ENCODE peak calls at places on chromosomes 11 and 22, in six cellular contexts. One of them, this sample, is unnamed.

GRCh38 chr11:65899356-65900124 is 648 bp downstream of the FOSL1 start:
- DNase-seq in activated T-cell treated with anti-CD3 and anti-CD28 coated beads, Interleukin-2, amount 50 U/mL, for 1 hour: peak; percentile 69
- DNase-seq in mucosa of gallbladder: no peak
- DNase-seq in non-pigmented ciliary epithelial cell: no peak
- DNase-seq in GM20000: peak; percentile 74
- DNase-seq in memory B cell: no peak
- DNase-seq in this sample: no peak

GRCh38 chr22:39526736-39527171 is 5.8 kb downstream of the RPS19BP1 start:
- DNase-seq in activated T-cell treated with anti-CD3 and anti-CD28 coated beads, Interleukin-2, amount 50 U/mL, for 1 hour: no peak
- DNase-seq in mucosa of gallbladder: no peak
- DNase-seq in non-pigmented ciliary epithelial cell: no peak
- DNase-seq in GM20000: no peak
- DNase-seq in memory B cell: no peak
- DNase-seq in this sample: peak; percentile 53

GRCh38 chr22:31289335-31289734 is 3.0 kb downstream of the PIK3IP1 start:
- DNase-seq in activated T-cell treated with anti-CD3 and anti-CD28 coated beads, Interleukin-2, amount 50 U/mL, for 1 hour: no peak
- DNase-seq in mucosa of gallbladder: no peak
- DNase-seq in non-pigmented ciliary epithelial cell: no peak
- DNase-seq in GM20000: no peak
- DNase-seq in memory B cell: no peak
- DNase-seq in this sample: no peak

GRCh38 chr11:126318642-126319373 is 14.9 kb downstream of the DCPS start:
- DNase-seq in activated T-cell treated with anti-CD3 and anti-CD28 coated beads, Interleukin-2, amount 50 U/mL, for 1 hour: no peak
- DNase-seq in mucosa of gallbladder: peak; percentile 44
- DNase-seq in non-pigmented ciliary epithelial cell: peak; percentile 94
- DNase-seq in GM20000: peak; percentile 66
- DNase-seq in memory B cell: no peak
- DNase-seq in this sample: peak; percentile 95

GRCh38 chr11:115548878-115549528 is 44.8 kb upstream of the CADM1 start:
- DNase-seq in activated T-cell treated with anti-CD3 and anti-CD28 coated beads, Interleukin-2, amount 50 U/mL, for 1 hour: no peak
- DNase-seq in mucosa of gallbladder: peak; percentile 75
- DNase-seq in non-pigmented ciliary epithelial cell: no peak
- DNase-seq in GM20000: no peak
- DNase-seq in memory B cell: no peak
- DNase-seq in this sample: no peak

GRCh38 chr22:29096736-29097669 is 24.2 kb downstream of the KREMEN1 start:
- DNase-seq in activated T-cell treated with anti-CD3 and anti-CD28 coated beads, Interleukin-2, amount 50 U/mL, for 1 hour: no peak
- DNase-seq in mucosa of gallbladder: no peak
- DNase-seq in non-pigmented ciliary epithelial cell: no peak
- DNase-seq in GM20000: no peak
- DNase-seq in memory B cell: no peak
- DNase-seq in this sample: no peak

GRCh38 chr11:124935548-124936514 is at the start of gene HEPACAM:
- DNase-seq in activated T-cell treated with anti-CD3 and anti-CD28 coated beads, Interleukin-2, amount 50 U/mL, for 1 hour: no peak
- DNase-seq in mucosa of gallbladder: no peak
- DNase-seq in non-pigmented ciliary epithelial cell: no peak
- DNase-seq in GM20000: no peak
- DNase-seq in memory B cell: no peak
- DNase-seq in this sample: no peak

GRCh38 chr11:124233376-124233775 is 7.5 kb upstream of the OR8G1 start:
- DNase-seq in activated T-cell treated with anti-CD3 and anti-CD28 coated beads, Interleukin-2, amount 50 U/mL, for 1 hour: no peak
- DNase-seq in mucosa of gallbladder: no peak
- DNase-seq in non-pigmented ciliary epithelial cell: no peak
- DNase-seq in GM20000: no peak
- DNase-seq in memory B cell: no peak
- DNase-seq in this sample: no peak

GRCh38 chr11:128434411-128434810 is 152.9 kb downstream of the ETS1 start:
- DNase-seq in activated T-cell treated with anti-CD3 and anti-CD28 coated beads, Interleukin-2, amount 50 U/mL, for 1 hour: no peak
- DNase-seq in mucosa of gallbladder: no peak
- DNase-seq in non-pigmented ciliary epithelial cell: no peak
- DNase-seq in GM20000: no peak
- DNase-seq in memory B cell: no peak
- DNase-seq in this sample: no peak

GRCh38 chr11:62574363-62575057 is 819 bp upstream of the EEF1G start:
- DNase-seq in activated T-cell treated with anti-CD3 and anti-CD28 coated beads, Interleukin-2, amount 50 U/mL, for 1 hour: no peak
- DNase-seq in mucosa of gallbladder: no peak
- DNase-seq in non-pigmented ciliary epithelial cell: no peak
- DNase-seq in GM20000: no peak
- DNase-seq in memory B cell: no peak
- DNase-seq in this sample: no peak

GRCh38 chr11:57410287-57410686 is 16.6 kb downstream of the SLC43A3 start:
- DNase-seq in activated T-cell treated with anti-CD3 and anti-CD28 coated beads, Interleukin-2, amount 50 U/mL, for 1 hour: no peak
- DNase-seq in mucosa of gallbladder: no peak
- DNase-seq in non-pigmented ciliary epithelial cell: peak; percentile 70
- DNase-seq in GM20000: no peak
- DNase-seq in memory B cell: no peak
- DNase-seq in this sample: no peak

GRCh38 chr11:114350022-114350421 is 50.3 kb downstream of the C11orf71 start:
- DNase-seq in activated T-cell treated with anti-CD3 and anti-CD28 coated beads, Interleukin-2, amount 50 U/mL, for 1 hour: no peak
- DNase-seq in mucosa of gallbladder: no peak
- DNase-seq in non-pigmented ciliary epithelial cell: no peak
- DNase-seq in GM20000: no peak
- DNase-seq in memory B cell: no peak
- DNase-seq in this sample: no peak

GRCh38 chr11:61153593-61154090 is 7.6 kb downstream of the VPS37C start:
- DNase-seq in activated T-cell treated with anti-CD3 and anti-CD28 coated beads, Interleukin-2, amount 50 U/mL, for 1 hour: no peak
- DNase-seq in mucosa of gallbladder: no peak
- DNase-seq in non-pigmented ciliary epithelial cell: no peak
- DNase-seq in GM20000: no peak
- DNase-seq in memory B cell: no peak
- DNase-seq in this sample: no peak

GRCh38 chr11:86592659-86593451 is 79.6 kb downstream of the ME3 start:
- DNase-seq in activated T-cell treated with anti-CD3 and anti-CD28 coated beads, Interleukin-2, amount 50 U/mL, for 1 hour: peak; percentile 34
- DNase-seq in mucosa of gallbladder: peak; percentile 92
- DNase-seq in non-pigmented ciliary epithelial cell: no peak
- DNase-seq in GM20000: peak; percentile 70
- DNase-seq in memory B cell: no peak
- DNase-seq in this sample: peak; percentile 93

GRCh38 chr22:22422629-22423112 is 85.9 kb downstream of the ZNF280B start:
- DNase-seq in activated T-cell treated with anti-CD3 and anti-CD28 coated beads, Interleukin-2, amount 50 U/mL, for 1 hour: peak; percentile 59
- DNase-seq in mucosa of gallbladder: peak; percentile 65
- DNase-seq in non-pigmented ciliary epithelial cell: peak; percentile 19
- DNase-seq in GM20000: peak; percentile 85
- DNase-seq in memory B cell: peak; percentile 91
- DNase-seq in this sample: peak; percentile 80

GRCh38 chr11:117868815-117869642 is 7.4 kb downstream of the FXYD6 start:
- DNase-seq in activated T-cell treated with anti-CD3 and anti-CD28 coated beads, Interleukin-2, amount 50 U/mL, for 1 hour: no peak
- DNase-seq in mucosa of gallbladder: no peak
- DNase-seq in non-pigmented ciliary epithelial cell: no peak
- DNase-seq in GM20000: no peak
- DNase-seq in memory B cell: no peak
- DNase-seq in this sample: no peak

GRCh38 chr11:117023178-117023577 is 75.0 kb downstream of the SIK3 start:
- DNase-seq in activated T-cell treated with anti-CD3 and anti-CD28 coated beads, Interleukin-2, amount 50 U/mL, for 1 hour: no peak
- DNase-seq in mucosa of gallbladder: no peak
- DNase-seq in non-pigmented ciliary epithelial cell: no peak
- DNase-seq in GM20000: no peak
- DNase-seq in memory B cell: no peak
- DNase-seq in this sample: no peak

GRCh38 chr11:134576286-134576685 is 164.2 kb upstream of the B3GAT1 start:
- DNase-seq in activated T-cell treated with anti-CD3 and anti-CD28 coated beads, Interleukin-2, amount 50 U/mL, for 1 hour: no peak
- DNase-seq in mucosa of gallbladder: peak; percentile 3
- DNase-seq in non-pigmented ciliary epithelial cell: no peak
- DNase-seq in GM20000: no peak
- DNase-seq in memory B cell: no peak
- DNase-seq in this sample: no peak

GRCh38 chr11:123251656-123252344 is 56.8 kb upstream of the CLMP start:
- DNase-seq in activated T-cell treated with anti-CD3 and anti-CD28 coated beads, Interleukin-2, amount 50 U/mL, for 1 hour: no peak
- DNase-seq in mucosa of gallbladder: peak; percentile 40
- DNase-seq in non-pigmented ciliary epithelial cell: no peak
- DNase-seq in GM20000: no peak
- DNase-seq in memory B cell: no peak
- DNase-seq in this sample: no peak

GRCh38 chr11:75450826-75451783 is 18.1 kb upstream of the KLHL35 start:
- DNase-seq in activated T-cell treated with anti-CD3 and anti-CD28 coated beads, Interleukin-2, amount 50 U/mL, for 1 hour: peak; percentile 45
- DNase-seq in mucosa of gallbladder: no peak
- DNase-seq in non-pigmented ciliary epithelial cell: no peak
- DNase-seq in GM20000: no peak
- DNase-seq in memory B cell: peak; percentile 25
- DNase-seq in this sample: no peak

GRCh38 chr22:36453266-36453607 is 28.2 kb downstream of the TXN2 start:
- DNase-seq in activated T-cell treated with anti-CD3 and anti-CD28 coated beads, Interleukin-2, amount 50 U/mL, for 1 hour: no peak
- DNase-seq in mucosa of gallbladder: no peak
- DNase-seq in non-pigmented ciliary epithelial cell: no peak
- DNase-seq in GM20000: peak; percentile 45
- DNase-seq in memory B cell: no peak
- DNase-seq in this sample: no peak

GRCh38 chr11:56013805-56014204 is 13.6 kb upstream of the OR5AS1 start:
- DNase-seq in activated T-cell treated with anti-CD3 and anti-CD28 coated beads, Interleukin-2, amount 50 U/mL, for 1 hour: no peak
- DNase-seq in mucosa of gallbladder: no peak
- DNase-seq in non-pigmented ciliary epithelial cell: no peak
- DNase-seq in GM20000: no peak
- DNase-seq in memory B cell: no peak
- DNase-seq in this sample: no peak

GRCh38 chr11:35752115-35752514 is 89.5 kb downstream of the TRIM44 start:
- DNase-seq in activated T-cell treated with anti-CD3 and anti-CD28 coated beads, Interleukin-2, amount 50 U/mL, for 1 hour: no peak
- DNase-seq in mucosa of gallbladder: no peak
- DNase-seq in non-pigmented ciliary epithelial cell: no peak
- DNase-seq in GM20000: no peak
- DNase-seq in memory B cell: no peak
- DNase-seq in this sample: no peak

GRCh38 chr11:33737362-33737821 is 1.2 kb upstream of the CD59 start:
- DNase-seq in activated T-cell treated with anti-CD3 and anti-CD28 coated beads, Interleukin-2, amount 50 U/mL, for 1 hour: no peak
- DNase-seq in mucosa of gallbladder: no peak
- DNase-seq in non-pigmented ciliary epithelial cell: no peak
- DNase-seq in GM20000: no peak
- DNase-seq in memory B cell: no peak
- DNase-seq in this sample: no peak

GRCh38 chr22:26168199-26168915 is 905 bp upstream of the SEZ6L start:
- DNase-seq in activated T-cell treated with anti-CD3 and anti-CD28 coated beads, Interleukin-2, amount 50 U/mL, for 1 hour: no peak
- DNase-seq in mucosa of gallbladder: no peak
- DNase-seq in non-pigmented ciliary epithelial cell: no peak
- DNase-seq in GM20000: no peak
- DNase-seq in memory B cell: no peak
- DNase-seq in this sample: no peak

GRCh38 chr22:29071261-29072045 is 1.4 kb upstream of the KREMEN1 start:
- DNase-seq in activated T-cell treated with anti-CD3 and anti-CD28 coated beads, Interleukin-2, amount 50 U/mL, for 1 hour: peak; percentile 48
- DNase-seq in mucosa of gallbladder: no peak
- DNase-seq in non-pigmented ciliary epithelial cell: no peak
- DNase-seq in GM20000: peak; percentile 71
- DNase-seq in memory B cell: no peak
- DNase-seq in this sample: no peak

GRCh38 chr11:1005913-1006312 is 30.6 kb downstream of the MUC6 start:
- DNase-seq in activated T-cell treated with anti-CD3 and anti-CD28 coated beads, Interleukin-2, amount 50 U/mL, for 1 hour: no peak
- DNase-seq in mucosa of gallbladder: no peak
- DNase-seq in non-pigmented ciliary epithelial cell: no peak
- DNase-seq in GM20000: no peak
- DNase-seq in memory B cell: no peak
- DNase-seq in this sample: no peak

GRCh38 chr11:17573526-17573925 is 26.5 kb downstream of the OTOG start:
- DNase-seq in activated T-cell treated with anti-CD3 and anti-CD28 coated beads, Interleukin-2, amount 50 U/mL, for 1 hour: no peak
- DNase-seq in mucosa of gallbladder: no peak
- DNase-seq in non-pigmented ciliary epithelial cell: no peak
- DNase-seq in GM20000: no peak
- DNase-seq in memory B cell: no peak
- DNase-seq in this sample: no peak

GRCh38 chr11:76701701-76702100 is 31.2 kb upstream of the LRRC32 start:
- DNase-seq in activated T-cell treated with anti-CD3 and anti-CD28 coated beads, Interleukin-2, amount 50 U/mL, for 1 hour: no peak
- DNase-seq in mucosa of gallbladder: no peak
- DNase-seq in non-pigmented ciliary epithelial cell: no peak
- DNase-seq in GM20000: no peak
- DNase-seq in memory B cell: no peak
- DNase-seq in this sample: no peak

GRCh38 chr11:121514401-121514981 is 61.7 kb upstream of the SORL1-AS1 start:
- DNase-seq in activated T-cell treated with anti-CD3 and anti-CD28 coated beads, Interleukin-2, amount 50 U/mL, for 1 hour: no peak
- DNase-seq in mucosa of gallbladder: no peak
- DNase-seq in non-pigmented ciliary epithelial cell: no peak
- DNase-seq in GM20000: no peak
- DNase-seq in memory B cell: no peak
- DNase-seq in this sample: no peak

GRCh38 chr22:22857607-22858558 is 29.7 kb upstream of the IGLL5 start:
- DNase-seq in activated T-cell treated with anti-CD3 and anti-CD28 coated beads, Interleukin-2, amount 50 U/mL, for 1 hour: no peak
- DNase-seq in mucosa of gallbladder: no peak
- DNase-seq in non-pigmented ciliary epithelial cell: no peak
- DNase-seq in GM20000: no peak
- DNase-seq in memory B cell: no peak
- DNase-seq in this sample: no peak

GRCh38 chr11:94325681-94326080 is 21.3 kb downstream of the IZUMO1R start:
- DNase-seq in activated T-cell treated with anti-CD3 and anti-CD28 coated beads, Interleukin-2, amount 50 U/mL, for 1 hour: peak; percentile 21
- DNase-seq in mucosa of gallbladder: no peak
- DNase-seq in non-pigmented ciliary epithelial cell: no peak
- DNase-seq in GM20000: peak; percentile 72
- DNase-seq in memory B cell: no peak
- DNase-seq in this sample: peak; percentile 51

GRCh38 chr11:69167130-69167915 is 11.6 kb downstream of the SMIM38 start:
- DNase-seq in activated T-cell treated with anti-CD3 and anti-CD28 coated beads, Interleukin-2, amount 50 U/mL, for 1 hour: no peak
- DNase-seq in mucosa of gallbladder: no peak
- DNase-seq in non-pigmented ciliary epithelial cell: no peak
- DNase-seq in GM20000: no peak
- DNase-seq in memory B cell: no peak
- DNase-seq in this sample: no peak

This sample was measured in Jurkat, Clone E6-1.